ENCODE peak calls at places on chromosomes 3 and 15, in five cellular contexts. S is kidney tubule cell, C is BE2C, B is LHCN-M2, Q is breast epithelium. Y is an unnamed sample.

GRCh38 chr3:133662256-133662773 is 574 bp upstream of the TOPBP1 start:
- DNase-seq in S (peak), C (no peak), B (peak), Q (no peak), Y (peak)

GRCh38 chr3:103059481-103059880 is 624.7 kb downstream of the ZPLD1 start:
- DNase-seq in S (no peak), C (no peak), B (no peak), Q (no peak), Y (no peak)

GRCh38 chr3:3589715-3590130 is 209.5 kb upstream of the LRRN1 start:
- DNase-seq in S (no peak), C (no peak), B (no peak), Q (no peak), Y (no peak)

GRCh38 chr3:190064112-190064511 is 56.6 kb downstream of the P3H2 start:
- DNase-seq in S (peak), C (no peak), B (peak), Q (no peak), Y (peak)

GRCh38 chr3:195441051-195441450 is 1.8 kb downstream of the ACAP2 start:
- DNase-seq in S (no peak), C (no peak), B (no peak), Q (no peak), Y (no peak)

GRCh38 chr3:42498034-42498433 is 4.4 kb upstream of the VIPR1 start:
- DNase-seq in S (no peak), C (no peak), B (no peak), Q (no peak), Y (no peak)

GRCh38 chr3:134066539-134067310 is 37.0 kb upstream of the SLCO2A1 start:
- DNase-seq in S (no peak), C (no peak), B (no peak), Q (no peak), Y (no peak)

GRCh38 chr3:65334045-65334665 is 646.4 kb upstream of the ADAMTS9 start:
- DNase-seq in S (peak), C (no peak), B (peak), Q (no peak), Y (no peak)

GRCh38 chr15:70277556-70277955 is 179.8 kb upstream of the TLE3 start:
- DNase-seq in S (no peak), C (no peak), B (no peak), Q (peak), Y (no peak)

GRCh38 chr3:15405448-15406050 is 21.8 kb downstream of the METTL6 start:
- DNase-seq in S (peak), C (no peak), B (peak), Q (no peak), Y (peak)

GRCh38 chr3:169541528-169541927 is 122.0 kb downstream of the MECOM start:
- DNase-seq in S (no peak), C (peak), B (no peak), Q (no peak), Y (no peak)

GRCh38 chr3:32238816-32239637 is 547 bp downstream of the CMTM8 start:
- DNase-seq in S (peak), C (peak), B (peak), Q (no peak), Y (no peak)